ENCODE peak calls at places on chromosomes 2 and 18, in eight cellular contexts. C is EH; Z is activated CD4-positive, CD25-positive, alpha-beta regulatory T cell; I is activated gamma-delta T cell; A is central memory CD4-positive, alpha-beta T cell; B is activated naive CD8-positive, alpha-beta T cell treated with anti-CD3 and anti-CD28 coated beads, Interleukin-2, amount 50 U/mL, for 24 hours; L is body of pancreas; W is fibroblast of lung. K is an unnamed sample.

GRCh38 chr2:66576381-66577330 is 141.7 kb downstream of the MEIS1 start:
- DNase-seq in C (peak), Z (no peak), I (no peak), A (no peak), B (no peak), L (peak), W (peak), K (peak)

GRCh38 chr2:26697425-26697824 is 4.9 kb downstream of the KCNK3 start:
- DNase-seq in C (no peak), Z (no peak), I (no peak), A (no peak), B (no peak), L (peak), W (no peak), K (no peak)

GRCh38 chr2:118994172-118994700 is 52.2 kb downstream of the MARCO start:
- DNase-seq in C (no peak), Z (no peak), I (no peak), A (no peak), B (no peak), L (no peak), W (no peak), K (no peak)

GRCh38 chr2:183998041-183998796 is 600.1 kb upstream of the ZNF804A start:
- DNase-seq in C (no peak), Z (no peak), I (no peak), A (no peak), B (no peak), L (no peak), W (no peak), K (no peak)

GRCh38 chr2:1642066-1642861 is 102.1 kb downstream of the PXDN start:
- DNase-seq in C (peak), Z (no peak), I (no peak), A (no peak), B (no peak), L (no peak), W (peak), K (no peak)

GRCh38 chr2:23587330-23587729 is 202.4 kb downstream of the KLHL29 start:
- DNase-seq in C (no peak), Z (no peak), I (no peak), A (no peak), B (no peak), L (no peak), W (no peak), K (no peak)

GRCh38 chr2:53170463-53170862 is 597.1 kb upstream of the CHAC2 start:
- DNase-seq in C (no peak), Z (no peak), I (no peak), A (no peak), B (no peak), L (no peak), W (peak), K (no peak)

GRCh38 chr2:44970846-44971450 is 29.4 kb downstream of the SIX3 start:
- DNase-seq in C (peak), Z (no peak), I (no peak), A (no peak), B (no peak), L (no peak), W (peak), K (no peak)

GRCh38 chr2:230877737-230878598 is 13.2 kb downstream of the ITM2C start:
- DNase-seq in C (no peak), Z (no peak), I (no peak), A (no peak), B (peak), L (no peak), W (no peak), K (no peak)

GRCh38 chr2:17857016-17857415 is 21.5 kb upstream of the KCNS3 start:
- DNase-seq in C (peak), Z (no peak), I (no peak), A (no peak), B (no peak), L (no peak), W (peak), K (no peak)

GRCh38 chr18:2146092-2146491 is 425.2 kb downstream of the METTL4 start:
- DNase-seq in C (no peak), Z (no peak), I (no peak), A (no peak), B (no peak), L (no peak), W (peak), K (no peak)

GRCh38 chr2:189304360-189304759 is 124.8 kb upstream of the COL5A2 start:
- DNase-seq in C (no peak), Z (no peak), I (no peak), A (peak), B (no peak), L (no peak), W (no peak), K (no peak)

GRCh38 chr2:23351388-23352141 is 33.4 kb upstream of the KLHL29 start:
- DNase-seq in C (peak), Z (no peak), I (no peak), A (no peak), B (peak), L (peak), W (peak), K (peak)

GRCh38 chr2:174339971-174340399 is 5.2 kb downstream of the SP9 start:
- DNase-seq in C (peak), Z (no peak), I (no peak), A (no peak), B (no peak), L (no peak), W (no peak), K (no peak)

GRCh38 chr2:45786030-45786830 is 134.8 kb downstream of the PRKCE start:
- DNase-seq in C (no peak), Z (no peak), I (no peak), A (no peak), B (no peak), L (no peak), W (no peak), K (no peak)

GRCh38 chr2:70919672-70920366 is 15.9 kb upstream of the ATP6V1B1 start:
- DNase-seq in C (peak), Z (peak), I (no peak), A (peak), B (peak), L (peak), W (peak), K (peak)

GRCh38 chr2:12227941-12228608 is 481.6 kb downstream of the LPIN1 start:
- DNase-seq in C (peak), Z (no peak), I (no peak), A (no peak), B (no peak), L (no peak), W (peak), K (no peak)